ENCODE peak calls at places on chromosomes 13 and 19, in eight cellular contexts. D, I, F, N, W, M, R and J are unnamed samples. For H3K9me3, the result is how much of the 10 kb centered on the place peaks cover.

GRCh38 chr13:110161112-110161897 is 145.7 kb downstream of the COL4A1 start:
- DNase-seq in D (no peak), I (no peak), M (no peak), R (no peak), W (no peak), N (no peak), F (peak), J (no peak)

GRCh38 chr13:73657821-73658540 is 476.2 kb downstream of the KLF12 start:
- DNase-seq in F (no peak), D (peak), I (no peak), W (no peak), R (no peak), N (no peak), M (peak), J (no peak)

GRCh38 chr19:53646144-53646543 is 14.3 kb downstream of the DPRX start:
- DNase-seq in R (no peak), W (no peak), D (no peak), I (no peak), N (no peak), M (no peak), F (no peak), J (no peak)

GRCh38 chr19:42023121-42023942 is 29.3 kb upstream of the ATP1A3 start:
- DNase-seq in N (no peak), W (peak), D (no peak), I (no peak), F (no peak), M (no peak), R (peak), J (no peak)

GRCh38 chr19:345320-345879 is 804 bp upstream of the MIER2 start:
- DNase-seq in W (no peak), I (no peak), F (no peak), N (no peak), D (no peak), R (no peak), M (no peak), J (no peak)

GRCh38 chr13:87314822-87315221 is 356.3 kb upstream of the SLITRK5 start:
- DNase-seq in W (no peak), I (no peak), R (no peak), N (no peak), F (no peak), D (no peak), M (no peak), J (no peak)

GRCh38 chr19:45346449-45346848 is 5.9 kb downstream of the KLC3 start:
- DNase-seq in D (no peak), M (no peak), R (no peak), I (no peak), F (no peak), W (no peak), N (no peak), J (no peak)

GRCh38 chr13:65456150-65456912 is 1773.8 kb downstream of the PCDH9 start:
- DNase-seq in W (no peak), R (no peak), F (no peak), N (no peak), I (no peak), M (no peak), D (no peak), J (no peak)

GRCh38 chr19:5838437-5839311 is 828 bp downstream of the FUT6 start:
- DNase-seq in I (no peak), W (peak), F (no peak), M (no peak), R (no peak), N (no peak), D (no peak), J (no peak)

GRCh38 chr13:49935171-49936084 is 712 bp downstream of the SPRYD7 start:
- DNase-seq in M (peak), D (no peak), I (no peak), R (peak), F (peak), N (peak), W (peak), J (peak)

GRCh38 chr13:71240906-71241305 is 626.1 kb downstream of the DACH1 start:
- DNase-seq in R (no peak), F (no peak), D (no peak), M (no peak), I (no peak), W (no peak), N (no peak), J (no peak)

GRCh38 chr13:46288570-46289259 is 77.0 kb downstream of the LRRC63 start:
- DNase-seq in F (no peak), D (no peak), R (no peak), M (no peak), W (peak), I (no peak), N (no peak), J (no peak)

GRCh38 chr13:112325142-112325808 is 50.9 kb upstream of the SPACA7 start:
- DNase-seq in N (no peak), M (no peak), I (no peak), W (no peak), D (no peak), R (no peak), F (no peak), J (no peak)

GRCh38 chr19:11359421-11359820 is 4.2 kb downstream of the PLPPR2 start:
- DNase-seq in D (no peak), W (no peak), M (no peak), N (no peak), F (no peak), I (no peak), R (no peak), J (no peak)

GRCh38 chr13:25213716-25214115 is 41.6 kb upstream of the AMER2 start:
- DNase-seq in M (no peak), W (no peak), R (peak), D (no peak), I (no peak), N (no peak), F (no peak), J (no peak)

GRCh38 chr19:4415352-4415751 is 12.9 kb downstream of the CHAF1A start:
- DNase-seq in N (no peak), I (peak), M (no peak), R (no peak), D (no peak), F (no peak), W (peak), J (no peak)

GRCh38 chr13:79297128-79297527 is 108.9 kb downstream of the RBM26 start:
- DNase-seq in D (no peak), N (no peak), M (no peak), F (no peak), I (no peak), R (no peak), W (no peak), J (no peak)

DNA sequence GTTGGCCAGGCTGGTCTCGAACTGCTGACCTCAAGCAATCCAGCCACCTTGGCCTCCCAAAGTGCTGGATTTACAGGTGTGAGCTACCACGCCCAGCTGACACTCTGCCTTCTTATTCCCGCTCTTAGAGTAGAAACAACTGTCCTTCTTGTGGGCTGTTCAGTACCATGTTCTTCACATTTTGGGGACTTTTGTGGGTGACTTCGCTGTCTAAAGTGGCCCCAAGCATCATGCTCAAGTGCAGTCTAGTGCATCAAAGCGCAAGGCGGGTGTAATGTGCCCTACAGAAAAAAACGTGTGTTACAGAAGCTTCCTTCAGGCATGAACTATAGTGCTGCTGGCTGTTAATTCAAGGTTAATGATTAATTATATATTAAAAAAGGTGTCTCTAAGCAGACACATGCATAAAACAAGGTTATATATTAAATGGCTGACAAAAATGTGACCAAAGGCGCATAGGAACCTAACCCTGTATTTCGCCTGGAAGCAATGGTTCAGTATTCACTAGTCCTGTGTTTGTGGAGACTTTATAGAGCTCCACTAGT is 38.3 kb downstream of the ABCC4 start:
- DNase-seq in I (no peak), W (peak), M (no peak), N (no peak), F (no peak), D (no peak), R (no peak), J (no peak)
- H3K9me3 ChIP-seq in I (under half), W (under half), M (under half), N (under half), F (under half), D (under half), R (under half), J (under half)

GRCh38 chr19:22354665-22355064 is 67.5 kb downstream of the ZNF98 start:
- DNase-seq in F (no peak), N (no peak), R (no peak), W (no peak), D (no peak), M (no peak), I (no peak), J (no peak)
- H3K9me3 ChIP-seq in F (under half), N (under half), R (under half), W (under half), D (under half), M (under half), I (under half), J (under half)

DNA sequence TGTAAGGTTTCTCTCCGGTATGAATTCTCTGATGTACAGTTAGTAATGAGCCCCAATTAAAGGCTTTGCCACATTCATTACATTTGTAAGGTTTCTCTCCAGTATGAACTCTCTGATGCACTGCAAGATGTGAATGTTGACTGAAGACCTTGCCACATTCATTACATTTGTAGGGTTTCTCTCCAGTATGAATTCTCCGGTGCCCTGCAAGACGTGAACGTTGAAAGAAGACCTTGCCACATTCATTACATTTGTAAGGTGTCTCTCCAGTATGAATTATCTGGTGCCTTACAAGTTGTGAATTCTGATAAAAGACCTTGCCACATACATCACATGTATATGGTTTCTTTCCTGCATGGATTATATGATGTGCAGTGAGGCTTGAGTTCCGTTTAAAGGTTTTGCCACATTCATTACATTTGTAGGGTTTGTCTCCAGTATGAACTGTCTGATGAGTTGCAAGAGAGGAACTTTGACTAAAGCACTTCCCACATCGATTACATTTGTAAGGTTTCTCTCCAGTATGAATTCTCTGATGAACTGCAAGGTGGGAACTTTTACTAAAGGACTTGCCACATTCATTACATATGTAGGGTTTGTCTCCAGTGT is 17.7 kb upstream of the ZNF432 start:
- DNase-seq in F (no peak), D (no peak), N (no peak), M (no peak), W (no peak), I (no peak), R (no peak), J (no peak)
- H3K9me3 ChIP-seq in F (half or more), D (under half), N (half or more), M (half or more), W (under half), I (half or more), R (half or more), J (half or more)

GRCh38 chr19:20776083-20777076 is at the start of gene ZNF66:
- DNase-seq in W (peak), I (peak), D (peak), F (peak), R (peak), M (peak), N (peak), J (peak)
- H3K9me3 ChIP-seq in W (under half), I (under half), D (under half), F (under half), R (under half), M (under half), N (under half), J (under half)

GRCh38 chr13:18956473-18957078 is 225.0 kb downstream of the TUBA3C start:
- DNase-seq in N (no peak), F (no peak), I (no peak), D (no peak), R (no peak), W (no peak), M (no peak), J (no peak)
- H3K9me3 ChIP-seq in N (under half), F (under half), I (under half), D (under half), R (under half), W (under half), M (under half), J (under half)

DNA sequence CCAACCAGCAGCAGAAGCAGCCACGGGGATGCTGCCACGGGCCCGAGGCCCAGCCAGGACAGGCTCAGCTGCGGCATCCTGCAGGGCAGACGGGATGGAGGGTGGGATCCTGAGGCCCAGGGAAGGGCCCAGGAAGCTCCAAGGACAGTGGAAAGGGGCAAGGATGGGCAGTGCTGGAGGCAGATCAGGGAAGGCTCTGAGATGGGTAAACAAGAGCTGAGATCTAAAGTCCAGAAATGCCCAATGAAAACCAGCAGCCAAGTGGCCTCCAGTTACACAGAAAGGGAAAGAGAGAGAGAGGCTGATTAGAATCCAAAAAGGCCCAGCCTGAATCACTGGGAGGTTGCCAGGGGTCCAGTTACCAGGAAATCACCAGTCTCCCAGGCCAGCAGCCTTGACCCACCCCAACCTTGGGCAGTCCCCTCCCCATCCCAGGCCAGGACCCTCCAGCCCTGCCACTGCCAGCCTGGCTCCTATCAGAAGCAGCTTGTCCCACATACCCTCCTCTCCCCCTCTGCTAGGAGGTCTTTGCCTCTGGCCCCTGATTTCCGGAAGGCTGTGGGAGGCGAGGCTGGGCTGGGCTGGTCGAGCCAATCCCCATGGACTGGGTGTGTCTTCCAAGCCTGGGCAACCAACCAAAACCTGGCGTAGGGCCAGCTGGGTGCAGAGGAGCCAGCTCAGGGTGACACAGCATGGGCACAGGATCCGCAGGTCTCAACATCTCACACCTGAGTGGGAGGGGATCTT is at the start of gene CYP4F11:
- DNase-seq in D (peak), N (no peak), R (no peak), W (peak), F (peak), M (peak), I (peak), J (no peak)
- H3K9me3 ChIP-seq in D (under half), N (under half), R (under half), W (under half), F (under half), M (under half), I (under half), J (under half)

GRCh38 chr19:43934055-43934984 is 762 bp downstream of the ZNF45 start:
- DNase-seq in R (no peak), W (peak), F (no peak), D (no peak), N (no peak), I (no peak), M (no peak), J (no peak)

GRCh38 chr19:43940719-43941118 is 5.6 kb upstream of the ZNF45 start:
- DNase-seq in M (no peak), D (no peak), W (no peak), I (no peak), F (no peak), R (no peak), N (no peak), J (no peak)

GRCh38 chr19:43939557-43940260 is 4.6 kb upstream of the ZNF45 start:
- DNase-seq in R (no peak), F (no peak), I (no peak), W (no peak), D (no peak), N (no peak), M (no peak), J (no peak)

GRCh38 chr19:43934985-43935708 is at the start of gene ZNF45:
- DNase-seq in W (peak), F (peak), I (peak), R (peak), N (peak), M (peak), D (peak), J (peak)

DNA sequence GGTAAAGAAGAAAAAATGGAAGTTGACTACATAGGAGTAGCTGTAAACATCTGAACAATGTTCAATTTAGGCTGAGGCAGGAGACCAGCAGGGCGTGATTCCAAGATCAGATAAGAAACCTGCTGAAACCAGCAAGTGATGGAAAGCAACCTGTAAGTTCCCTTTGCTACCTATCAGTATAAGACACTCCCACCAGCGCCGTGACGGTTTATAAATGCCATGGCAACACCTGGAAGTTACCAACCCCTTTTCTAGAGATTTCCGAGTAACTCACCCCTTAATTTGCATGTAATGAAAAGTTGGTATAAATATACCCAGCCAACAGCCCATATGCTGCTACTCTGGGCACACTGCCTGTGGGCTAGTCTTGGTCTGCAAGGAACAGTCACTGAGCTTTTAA is 1.1 kb upstream of the ZNF45 start:
- DNase-seq in M (no peak), N (no peak), F (no peak), R (no peak), I (no peak), W (peak), D (no peak), J (no peak)
- H3K9me3 ChIP-seq in M (under half), N (under half), F (under half), R (under half), I (under half), W (under half), D (under half), J (under half)